ENCODE peak calls at places on chromosomes 7 and 10, in six cellular contexts. One of them, this sample, is unnamed.

GRCh38 chr10:26242752-26243151 is 26.2 kb downstream of the GAD2 start:
- DNase-seq in GDM1: no peak
- DNase-seq in heart right ventricle: no peak
- DNase-seq in CD4-positive, alpha-beta memory T cell: no peak
- DNase-seq in H7: no peak
- DNase-seq in amniotic stem cell: no peak
- DNase-seq in this sample: no peak

GRCh38 chr10:6396652-6397051 is 183.4 kb downstream of the PRKCQ start:
- DNase-seq in GDM1: no peak
- DNase-seq in heart right ventricle: no peak
- DNase-seq in CD4-positive, alpha-beta memory T cell: no peak
- DNase-seq in H7: no peak
- DNase-seq in amniotic stem cell: no peak
- DNase-seq in this sample: peak

GRCh38 chr10:104589431-104589830 is 51.7 kb upstream of the SORCS3 start:
- DNase-seq in GDM1: no peak
- DNase-seq in heart right ventricle: no peak
- DNase-seq in CD4-positive, alpha-beta memory T cell: no peak
- DNase-seq in H7: no peak
- DNase-seq in amniotic stem cell: no peak
- DNase-seq in this sample: no peak

GRCh38 chr10:681670-682318 is 7.7 kb downstream of the DIP2C start:
- DNase-seq in GDM1: no peak
- DNase-seq in heart right ventricle: no peak
- DNase-seq in CD4-positive, alpha-beta memory T cell: no peak
- DNase-seq in H7: no peak
- DNase-seq in amniotic stem cell: no peak
- DNase-seq in this sample: no peak

GRCh38 chr10:83212632-83213349 is 926.5 kb upstream of the GHITM start:
- DNase-seq in GDM1: no peak
- DNase-seq in heart right ventricle: no peak
- DNase-seq in CD4-positive, alpha-beta memory T cell: no peak
- DNase-seq in H7: no peak
- DNase-seq in amniotic stem cell: peak
- DNase-seq in this sample: no peak

GRCh38 chr7:99047526-99048077 is 96.3 kb downstream of the SMURF1 start:
- DNase-seq in GDM1: no peak
- DNase-seq in heart right ventricle: no peak
- DNase-seq in CD4-positive, alpha-beta memory T cell: no peak
- DNase-seq in H7: no peak
- DNase-seq in amniotic stem cell: no peak
- DNase-seq in this sample: no peak

GRCh38 chr7:151631149-151631967 is 111.7 kb upstream of the RHEB start:
- DNase-seq in GDM1: no peak
- DNase-seq in heart right ventricle: no peak
- DNase-seq in CD4-positive, alpha-beta memory T cell: no peak
- DNase-seq in H7: no peak
- DNase-seq in amniotic stem cell: peak
- DNase-seq in this sample: no peak

GRCh38 chr10:30387646-30388243 is 38.7 kb upstream of the MTPAP start:
- DNase-seq in GDM1: no peak
- DNase-seq in heart right ventricle: no peak
- DNase-seq in CD4-positive, alpha-beta memory T cell: no peak
- DNase-seq in H7: no peak
- DNase-seq in amniotic stem cell: no peak
- DNase-seq in this sample: no peak

GRCh38 chr7:100034871-100035510 is 14.6 kb upstream of the ZSCAN21 start:
- DNase-seq in GDM1: no peak
- DNase-seq in heart right ventricle: no peak
- DNase-seq in CD4-positive, alpha-beta memory T cell: no peak
- DNase-seq in H7: no peak
- DNase-seq in amniotic stem cell: peak
- DNase-seq in this sample: peak

This sample was measured in AG04449.